ENCODE peak calls at places on chromosomes 1 and 21, in six cellular contexts. One of them, this sample, is unnamed.

GRCh38 chr21:34797926-34798595 is 129.3 kb downstream of the CLIC6 start:
- DNase-seq in LoVo: peak
- DNase-seq in NCI-H2171 treated with DMSO at 0.1 percent for 48 hours: no peak
- DNase-seq in RKO: no peak
- DNase-seq in right cardiac atrium: no peak
- DNase-seq in upper lobe of right lung: no peak
- DNase-seq in this sample: no peak

GRCh38 chr1:229689915-229690314 is 63.9 kb downstream of the URB2 start:
- DNase-seq in LoVo: no peak
- DNase-seq in NCI-H2171 treated with DMSO at 0.1 percent for 48 hours: no peak
- DNase-seq in RKO: no peak
- DNase-seq in right cardiac atrium: no peak
- DNase-seq in upper lobe of right lung: no peak
- DNase-seq in this sample: no peak

GRCh38 chr1:56464294-56464693 is 115.1 kb downstream of the PLPP3 start:
- DNase-seq in LoVo: no peak
- DNase-seq in NCI-H2171 treated with DMSO at 0.1 percent for 48 hours: no peak
- DNase-seq in RKO: no peak
- DNase-seq in right cardiac atrium: no peak
- DNase-seq in upper lobe of right lung: no peak
- DNase-seq in this sample: no peak

GRCh38 chr1:235329139-235329808 is 904 bp downstream of the GGPS1 start:
- DNase-seq in LoVo: peak
- DNase-seq in NCI-H2171 treated with DMSO at 0.1 percent for 48 hours: no peak
- DNase-seq in RKO: peak
- DNase-seq in right cardiac atrium: peak
- DNase-seq in upper lobe of right lung: no peak
- DNase-seq in this sample: no peak

GRCh38 chr1:41455479-41456271 is 28.8 kb downstream of the EDN2 start:
- DNase-seq in LoVo: no peak
- DNase-seq in NCI-H2171 treated with DMSO at 0.1 percent for 48 hours: no peak
- DNase-seq in RKO: peak
- DNase-seq in right cardiac atrium: peak
- DNase-seq in upper lobe of right lung: no peak
- DNase-seq in this sample: no peak

GRCh38 chr1:22317920-22318243 is 133.8 kb upstream of the ZBTB40 start:
- DNase-seq in LoVo: no peak
- DNase-seq in NCI-H2171 treated with DMSO at 0.1 percent for 48 hours: no peak
- DNase-seq in RKO: no peak
- DNase-seq in right cardiac atrium: no peak
- DNase-seq in upper lobe of right lung: no peak
- DNase-seq in this sample: no peak

GRCh38 chr21:45420623-45421041 is 15.7 kb downstream of the COL18A1 start:
- DNase-seq in LoVo: no peak
- DNase-seq in NCI-H2171 treated with DMSO at 0.1 percent for 48 hours: no peak
- DNase-seq in RKO: no peak
- DNase-seq in right cardiac atrium: peak
- DNase-seq in upper lobe of right lung: no peak
- DNase-seq in this sample: no peak

GRCh38 chr1:48645883-48646282 is 130.8 kb downstream of the BEND5 start:
- DNase-seq in LoVo: no peak
- DNase-seq in NCI-H2171 treated with DMSO at 0.1 percent for 48 hours: peak
- DNase-seq in RKO: no peak
- DNase-seq in right cardiac atrium: no peak
- DNase-seq in upper lobe of right lung: no peak
- DNase-seq in this sample: no peak

GRCh38 chr1:11407301-11407994 is 71.5 kb upstream of the DISP3 start:
- DNase-seq in LoVo: no peak
- DNase-seq in NCI-H2171 treated with DMSO at 0.1 percent for 48 hours: peak
- DNase-seq in RKO: no peak
- DNase-seq in right cardiac atrium: no peak
- DNase-seq in upper lobe of right lung: no peak
- DNase-seq in this sample: no peak

GRCh38 chr1:101278238-101278637 is 41.4 kb downstream of the S1PR1 start:
- DNase-seq in LoVo: no peak
- DNase-seq in NCI-H2171 treated with DMSO at 0.1 percent for 48 hours: no peak
- DNase-seq in RKO: no peak
- DNase-seq in right cardiac atrium: no peak
- DNase-seq in upper lobe of right lung: no peak
- DNase-seq in this sample: no peak

GRCh38 chr1:116911166-116911553 is 1.4 kb downstream of the PTGFRN start:
- DNase-seq in LoVo: no peak
- DNase-seq in NCI-H2171 treated with DMSO at 0.1 percent for 48 hours: no peak
- DNase-seq in RKO: peak
- DNase-seq in right cardiac atrium: no peak
- DNase-seq in upper lobe of right lung: no peak
- DNase-seq in this sample: no peak

GRCh38 chr1:243974451-243975292 is 76.4 kb upstream of the ZBTB18 start:
- DNase-seq in LoVo: no peak
- DNase-seq in NCI-H2171 treated with DMSO at 0.1 percent for 48 hours: peak
- DNase-seq in RKO: no peak
- DNase-seq in right cardiac atrium: no peak
- DNase-seq in upper lobe of right lung: no peak
- DNase-seq in this sample: no peak

GRCh38 chr1:202434059-202434458 is 85.6 kb downstream of the PPP1R12B start:
- DNase-seq in LoVo: no peak
- DNase-seq in NCI-H2171 treated with DMSO at 0.1 percent for 48 hours: no peak
- DNase-seq in RKO: no peak
- DNase-seq in right cardiac atrium: no peak
- DNase-seq in upper lobe of right lung: no peak
- DNase-seq in this sample: no peak

GRCh38 chr1:156082111-156083091 is at the start of gene MEX3A:
- DNase-seq in LoVo: peak
- DNase-seq in NCI-H2171 treated with DMSO at 0.1 percent for 48 hours: peak
- DNase-seq in RKO: peak
- DNase-seq in right cardiac atrium: peak
- DNase-seq in upper lobe of right lung: peak
- DNase-seq in this sample: no peak

GRCh38 chr1:163170975-163171676 is 31.6 kb downstream of the RGS5 start:
- DNase-seq in LoVo: no peak
- DNase-seq in NCI-H2171 treated with DMSO at 0.1 percent for 48 hours: no peak
- DNase-seq in RKO: peak
- DNase-seq in right cardiac atrium: no peak
- DNase-seq in upper lobe of right lung: no peak
- DNase-seq in this sample: no peak

GRCh38 chr1:116497660-116498059 is 73.2 kb downstream of the CD58 start:
- DNase-seq in LoVo: no peak
- DNase-seq in NCI-H2171 treated with DMSO at 0.1 percent for 48 hours: no peak
- DNase-seq in RKO: no peak
- DNase-seq in right cardiac atrium: no peak
- DNase-seq in upper lobe of right lung: no peak
- DNase-seq in this sample: no peak

GRCh38 chr1:108502624-108503023 is 52.5 kb downstream of the NBPF6 start:
- DNase-seq in LoVo: peak
- DNase-seq in NCI-H2171 treated with DMSO at 0.1 percent for 48 hours: no peak
- DNase-seq in RKO: no peak
- DNase-seq in right cardiac atrium: no peak
- DNase-seq in upper lobe of right lung: no peak
- DNase-seq in this sample: no peak